ENCODE peak calls at places on chromosomes 2 and 18, in five cellular contexts. S is mammary epithelial cell, B is IMR-90, U is fibroblast of lung, H is gastrocnemius medialis. Q is an unnamed sample.

GRCh38 chr2:211833582-211834279 is 704.9 kb downstream of the ERBB4 start:
- DNase-seq in H (no peak), B (no peak), U (no peak), S (no peak), Q (no peak)

GRCh38 chr2:241560883-241561474 is 2.4 kb downstream of the BOK start:
- DNase-seq in S (no peak), U (no peak), B (peak), H (no peak), Q (peak)

GRCh38 chr18:42545825-42546224 is 569.7 kb downstream of the RIT2 start:
- DNase-seq in S (peak), U (peak), H (no peak), B (peak), Q (peak)

GRCh38 chr2:162750033-162750432 is 88.5 kb downstream of the KCNH7 start:
- DNase-seq in H (no peak), B (no peak), S (no peak), U (no peak), Q (no peak)

GRCh38 chr2:147204102-147204501 is 640.7 kb upstream of the ACVR2A start:
- DNase-seq in B (peak), S (peak), U (peak), H (no peak), Q (peak)

GRCh38 chr18:76384861-76385680 is 110.0 kb downstream of the ZNF516 start:
- DNase-seq in U (no peak), H (no peak), B (no peak), S (no peak), Q (no peak)

GRCh38 chr2:233513953-233514655 is 52.5 kb downstream of the USP40 start:
- DNase-seq in U (no peak), H (no peak), B (no peak), S (no peak), Q (no peak)

GRCh38 chr2:229715895-229716507 is 1.6 kb upstream of the DNER start:
- DNase-seq in U (peak), S (peak), B (no peak), H (no peak), Q (no peak)

GRCh38 chr2:144937899-144938298 is 418.0 kb upstream of the ZEB2 start:
- DNase-seq in U (peak), H (no peak), S (no peak), B (no peak), Q (no peak)

DNA sequence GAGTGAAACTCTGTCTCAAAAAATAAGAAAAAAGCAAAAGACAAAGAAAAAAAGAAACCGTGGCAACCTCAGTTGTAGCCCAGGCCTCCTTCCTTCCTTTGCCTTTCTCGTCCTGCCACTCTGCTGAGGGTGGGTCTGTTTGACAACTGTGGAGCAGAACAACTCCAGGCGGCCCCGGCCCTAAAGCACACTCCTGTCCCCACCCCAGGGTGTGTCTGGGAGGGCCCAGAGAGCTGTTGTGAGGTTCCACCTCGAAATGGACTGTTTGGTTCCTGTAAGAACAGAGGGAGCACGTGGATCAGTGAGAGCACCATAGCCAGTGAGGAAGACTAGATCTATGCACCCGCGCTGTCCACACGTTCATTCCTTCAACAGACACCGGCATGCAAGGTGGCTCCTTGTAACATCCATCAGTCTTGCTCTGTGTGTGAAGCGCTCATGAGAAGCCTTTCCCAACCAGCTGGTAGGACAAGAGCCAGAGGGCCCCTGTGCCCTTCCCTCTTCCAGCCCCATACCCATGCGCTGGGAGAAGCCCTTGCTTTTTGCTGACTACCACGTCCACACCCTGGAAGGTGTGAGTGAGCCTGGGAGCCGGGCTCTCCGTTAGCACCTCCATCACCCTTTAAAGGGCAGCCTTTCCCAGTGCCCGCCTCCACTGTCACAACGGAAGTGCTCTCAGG is 61.6 kb downstream of the SOWAHC start:
- DNase-seq in B (no peak), H (no peak), S (no peak), U (no peak), Q (no peak)
- H3K27ac ChIP-seq in B (no peak), H (no peak), S (no peak), U (no peak), Q (no peak)

DNA sequence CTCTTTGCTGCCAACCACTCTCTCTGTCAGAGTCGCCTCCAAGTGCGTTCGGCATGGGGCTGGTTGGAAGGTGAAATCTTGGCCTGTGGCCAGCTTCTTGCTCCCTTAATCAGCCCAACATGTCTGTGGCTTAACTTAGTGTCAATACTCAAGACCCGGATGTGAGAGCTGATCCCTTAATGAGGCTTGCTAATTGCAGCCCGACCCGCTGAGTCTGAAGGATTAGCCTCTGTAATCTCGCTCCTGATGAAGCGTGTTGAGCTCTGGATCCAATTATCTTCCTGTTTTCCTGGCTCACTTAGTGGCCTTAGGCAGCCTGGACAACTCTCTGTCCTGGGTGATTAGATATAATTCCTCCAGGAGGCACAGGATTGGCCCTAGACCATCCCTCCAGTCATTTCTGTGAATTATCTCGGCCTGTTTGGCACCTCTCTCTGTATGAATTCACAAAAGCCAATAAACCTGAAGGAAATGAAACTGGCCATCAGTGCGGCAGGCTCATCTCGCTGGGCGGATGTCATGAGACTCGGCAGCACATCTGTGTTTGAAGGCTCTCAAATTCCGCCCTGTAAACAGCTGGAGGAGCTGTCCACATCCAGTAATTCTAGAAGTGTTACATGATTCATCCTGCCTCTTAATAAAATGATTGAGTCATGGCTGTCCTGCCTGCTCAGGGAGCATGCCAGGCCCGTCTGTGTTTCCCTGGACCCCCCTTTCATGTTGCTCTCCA is 38.5 kb downstream of the ACOXL start:
- DNase-seq in S (peak), H (peak), U (peak), B (peak), Q (peak)
- H3K4me3 ChIP-seq in S (no peak), H (peak), U (no peak), B (no peak), Q (no peak)

GRCh38 chr18:12821408-12821807 is 62.6 kb downstream of the PTPN2 start:
- DNase-seq in B (no peak), S (no peak), H (no peak), U (no peak), Q (no peak)

GRCh38 chr18:12823892-12824291 is 60.1 kb downstream of the PTPN2 start:
- DNase-seq in U (no peak), S (no peak), B (peak), H (no peak), Q (no peak)

GRCh38 chr18:12820526-12820925 is 63.5 kb downstream of the PTPN2 start:
- DNase-seq in B (no peak), U (no peak), H (no peak), S (no peak), Q (no peak)

GRCh38 chr18:12819822-12820221 is 64.2 kb downstream of the PTPN2 start:
- DNase-seq in H (no peak), U (peak), B (no peak), S (no peak), Q (no peak)

GRCh38 chr18:12819330-12819729 is 64.7 kb downstream of the PTPN2 start:
- DNase-seq in B (no peak), S (no peak), H (no peak), U (no peak), Q (no peak)
- H3K27ac ChIP-seq in B (no peak), S (no peak), H (no peak), U (no peak), Q (no peak)

DNA sequence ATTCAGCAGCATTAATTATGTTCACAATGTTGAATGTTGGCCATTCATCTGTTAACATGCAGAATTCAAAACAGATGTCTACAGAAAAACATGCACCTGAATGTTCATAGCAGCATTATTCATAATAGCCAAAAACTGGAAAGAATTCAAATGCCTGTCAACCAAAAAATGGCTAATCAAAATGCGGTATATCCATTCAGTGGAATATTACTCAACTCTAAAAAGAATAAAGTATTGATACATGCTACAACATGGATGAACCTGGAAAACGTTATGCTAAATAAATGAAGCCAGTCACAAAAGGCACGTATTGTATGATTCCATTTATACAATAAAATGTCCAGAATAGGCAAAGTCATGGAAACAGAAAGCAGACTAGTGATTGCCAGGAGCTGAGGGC is 68.0 kb downstream of the CCDC88A start:
- DNase-seq in U (no peak), B (no peak), S (no peak), H (no peak), Q (no peak)
- H3K4me3 ChIP-seq in U (no peak), B (no peak), S (no peak), H (no peak), Q (no peak)

GRCh38 chr18:986071-986470 is 81.4 kb downstream of the ADCYAP1 start:
- DNase-seq in H (no peak), S (no peak), B (no peak), U (no peak), Q (no peak)

GRCh38 chr18:984004-984403 is 79.3 kb downstream of the ADCYAP1 start:
- DNase-seq in B (no peak), H (no peak), U (no peak), S (no peak), Q (peak)

GRCh38 chr18:986552-986951 is 81.9 kb downstream of the ADCYAP1 start:
- DNase-seq in H (no peak), S (no peak), U (no peak), B (no peak), Q (no peak)

GRCh38 chr18:987325-988186 is 82.9 kb downstream of the ADCYAP1 start:
- DNase-seq in H (no peak), U (peak), S (no peak), B (no peak), Q (peak)

DNA sequence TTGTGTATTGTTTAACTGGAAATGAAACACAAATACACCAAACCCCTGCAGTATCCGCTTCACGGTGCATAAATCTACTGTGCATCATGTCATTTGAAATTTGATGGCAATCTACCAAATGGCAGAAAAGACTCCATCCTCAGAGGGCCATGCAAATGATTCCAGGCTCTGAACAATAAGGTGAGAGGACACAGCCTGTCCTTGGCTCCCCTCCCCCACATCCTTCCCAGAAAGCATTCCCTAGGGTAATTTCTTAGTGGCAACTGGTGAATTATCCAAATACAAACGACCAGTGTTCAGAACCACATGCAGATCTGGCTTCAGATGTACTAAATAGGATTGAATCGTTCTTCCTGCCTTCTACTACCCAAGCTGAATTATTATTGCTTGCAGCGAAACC is 80.6 kb downstream of the ADCYAP1 start:
- DNase-seq in H (no peak), S (no peak), U (no peak), B (no peak), Q (no peak)
- H3K27ac ChIP-seq in H (no peak), S (no peak), U (no peak), B (no peak), Q (no peak)

GRCh38 chr2:85712849-85713612 is 18.9 kb downstream of the GNLY start:
- DNase-seq in B (peak), S (peak), H (peak), U (peak), Q (peak)
- H3K4me3 ChIP-seq in B (no peak), S (no peak), H (no peak), U (no peak), Q (no peak)

Q was measured in astrocyte.